ENCODE peak calls at places on chromosome 7, in seven cellular contexts. X is GM23248, Y is iPS DF 6.9, V is SJSA1, I is heart left ventricle, K is breast epithelium, A is spleen. R is an unnamed sample. For H3K4me1, the result is how much of the 10 kb centered on the place peaks cover.

GRCh38 chr7:38068461-38068860 is 109.6 kb upstream of the STARD3NL start:
- DNase-seq in A (no peak), K (no peak), Y (no peak), V (no peak), X (no peak), I (no peak), R (no peak)

GRCh38 chr7:86889501-86889900 is 170.0 kb downstream of the ELAPOR2 start:
- DNase-seq in X (no peak), I (no peak), K (no peak), Y (no peak), V (no peak), A (no peak), R (no peak)

GRCh38 chr7:100629117-100629711 is 12.1 kb downstream of the TFR2 start:
- DNase-seq in X (peak), I (no peak), Y (no peak), K (no peak), V (no peak), A (no peak), R (no peak)

GRCh38 chr7:105131033-105131656 is 117.1 kb downstream of the KMT2E start:
- DNase-seq in Y (no peak), V (no peak), I (no peak), A (no peak), K (no peak), X (peak), R (no peak)

GRCh38 chr7:30679664-30680063 is 2.6 kb downstream of the CRHR2 start:
- DNase-seq in V (no peak), X (no peak), A (no peak), I (no peak), Y (no peak), K (no peak), R (no peak)

GRCh38 chr7:105890290-105890997 is 14.0 kb upstream of the ATXN7L1 start:
- DNase-seq in A (peak), I (no peak), V (no peak), X (no peak), K (no peak), Y (no peak), R (no peak)

GRCh38 chr7:86149266-86149665 is 494.4 kb upstream of the GRM3 start:
- DNase-seq in Y (no peak), X (no peak), V (no peak), A (no peak), I (no peak), K (no peak), R (no peak)

GRCh38 chr7:101664390-101664789 is 35.3 kb upstream of the MYL10 start:
- DNase-seq in A (no peak), X (no peak), I (no peak), Y (no peak), K (no peak), V (no peak), R (no peak)

GRCh38 chr7:140231779-140232491 is 55.2 kb upstream of the KDM7A start:
- DNase-seq in I (no peak), K (no peak), Y (no peak), X (no peak), A (no peak), V (no peak), R (no peak)

GRCh38 chr7:134547738-134548054 is 1.2 kb upstream of the AKR1B15 start:
- DNase-seq in V (peak), K (peak), A (no peak), Y (peak), X (peak), I (peak), R (peak)

GRCh38 chr7:129906700-129907099 is 46.1 kb downstream of the UBE2H start:
- DNase-seq in Y (no peak), V (no peak), A (no peak), I (no peak), X (peak), K (no peak), R (no peak)

GRCh38 chr7:5183899-5184298 is 6.1 kb upstream of the WIPI2 start:
- DNase-seq in I (no peak), V (no peak), A (peak), K (no peak), Y (no peak), X (no peak), R (no peak)

GRCh38 chr7:50069613-50070012 is 23.4 kb downstream of the ZPBP start:
- DNase-seq in Y (peak), X (peak), V (no peak), A (peak), K (no peak), I (no peak), R (no peak)

GRCh38 chr7:100863406-100863950 is 3.7 kb upstream of the TRIP6 start:
- DNase-seq in V (no peak), A (no peak), Y (no peak), K (no peak), I (no peak), X (no peak), R (no peak)

GRCh38 chr7:155003215-155003999 is 483 bp upstream of the PAXIP1 start:
- DNase-seq in X (peak), V (peak), I (peak), A (peak), K (peak), Y (no peak), R (peak)

GRCh38 chr7:46559194-46559576 is 638.1 kb upstream of the IGFBP3 start:
- DNase-seq in V (no peak), I (no peak), A (no peak), K (no peak), X (peak), Y (no peak), R (no peak)

GRCh38 chr7:53101026-53101425 is 65.6 kb downstream of the POM121L12 start:
- DNase-seq in A (no peak), X (no peak), V (no peak), K (no peak), Y (no peak), I (no peak), R (no peak)

GRCh38 chr7:2882111-2882510 is 38.0 kb upstream of the GNA12 start:
- DNase-seq in K (no peak), V (no peak), X (no peak), A (no peak), Y (no peak), I (no peak), R (no peak)

GRCh38 chr7:158814637-158815036 is 14.7 kb downstream of the ESYT2 start:
- DNase-seq in I (no peak), K (no peak), V (no peak), A (no peak), X (no peak), Y (no peak), R (no peak)

GRCh38 chr7:149859369-149859768 is 14.4 kb upstream of the ATP6V0E2 start:
- DNase-seq in X (no peak), Y (no peak), K (no peak), A (no peak), V (no peak), I (no peak), R (no peak)

GRCh38 chr7:32472015-32472414 is 18.2 kb downstream of the LSM5 start:
- DNase-seq in I (no peak), X (no peak), A (no peak), Y (no peak), K (no peak), V (no peak), R (no peak)

GRCh38 chr7:79217468-79217867 is 236.0 kb downstream of the MAGI2 start:
- DNase-seq in Y (no peak), K (no peak), A (no peak), V (no peak), X (peak), I (no peak), R (no peak)

GRCh38 chr7:22173884-22174573 is 182.9 kb downstream of the RAPGEF5 start:
- DNase-seq in X (no peak), A (no peak), I (no peak), K (no peak), Y (no peak), V (no peak), R (no peak)

GRCh38 chr7:101952355-101953247 is 135.2 kb downstream of the CUX1 start:
- DNase-seq in A (no peak), V (peak), Y (no peak), K (no peak), I (no peak), X (peak), R (no peak)

GRCh38 chr7:27917774-27918314 is 177.9 kb downstream of the TAX1BP1 start:
- DNase-seq in A (no peak), X (peak), I (no peak), Y (no peak), K (no peak), V (peak), R (no peak)

GRCh38 chr7:158573310-158573709 is 14.3 kb downstream of the PTPRN2 start:
- DNase-seq in I (no peak), K (no peak), A (peak), V (no peak), Y (no peak), X (no peak), R (no peak)

GRCh38 chr7:78642751-78643150 is 810.7 kb downstream of the MAGI2 start:
- DNase-seq in Y (no peak), V (no peak), X (no peak), K (no peak), I (no peak), A (no peak), R (no peak)

GRCh38 chr7:23261843-23262452 is 15.4 kb downstream of the GPNMB start:
- DNase-seq in X (peak), K (no peak), I (peak), Y (no peak), A (peak), V (peak), R (peak)

GRCh38 chr7:151740180-151740845 is 136.6 kb downstream of the PRKAG2 start:
- DNase-seq in Y (no peak), V (no peak), X (no peak), I (no peak), A (no peak), K (no peak), R (no peak)

GRCh38 chr7:114273218-114273617 is 141.4 kb upstream of the FOXP2 start:
- DNase-seq in A (no peak), V (no peak), K (no peak), X (no peak), I (no peak), Y (no peak), R (no peak)

GRCh38 chr7:98509836-98510235 is 107.2 kb upstream of the NPTX2 start:
- DNase-seq in Y (no peak), X (no peak), K (no peak), A (no peak), V (no peak), I (no peak), R (no peak)

GRCh38 chr7:157194948-157195347 is 56.2 kb downstream of the UBE3C start:
- DNase-seq in A (no peak), X (no peak), Y (no peak), I (no peak), K (no peak), V (no peak), R (no peak)

GRCh38 chr7:47512481-47513176 is 69.3 kb downstream of the TNS3 start:
- DNase-seq in A (no peak), K (no peak), I (no peak), Y (no peak), X (no peak), V (no peak), R (no peak)

GRCh38 chr7:158613481-158613880 is 25.9 kb upstream of the PTPRN2 start:
- DNase-seq in I (no peak), V (no peak), A (no peak), K (no peak), X (peak), Y (no peak), R (no peak)

GRCh38 chr7:4189151-4189570 is 492.9 kb upstream of the FOXK1 start:
- DNase-seq in V (no peak), I (peak), A (no peak), Y (no peak), K (peak), X (no peak), R (peak)

DNA sequence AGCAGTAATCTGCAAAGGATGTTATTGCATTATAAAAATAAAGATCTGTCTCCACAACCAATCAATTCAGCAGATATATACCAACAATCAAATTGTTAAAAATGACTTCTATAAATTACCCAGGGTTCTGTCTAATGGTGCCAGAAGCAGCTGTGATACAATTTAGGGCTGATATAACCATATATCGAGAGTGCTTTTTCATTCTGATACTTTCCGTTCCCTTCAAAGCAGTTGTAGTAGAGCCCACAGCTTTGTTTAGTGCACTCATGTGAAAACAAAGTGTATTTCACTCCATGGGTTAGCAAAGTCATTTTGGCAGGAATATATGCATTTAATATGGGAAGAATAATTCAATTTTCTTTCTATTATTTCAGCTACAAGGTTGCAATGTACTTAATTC is 83.1 kb upstream of the CHCHD3 start:
- DNase-seq in X (no peak), Y (no peak), A (no peak), V (no peak), I (no peak), K (no peak), R (no peak)
- H3K4me1 ChIP-seq in X (under half), Y (under half), A (under half), V (under half), I (under half), K (under half), R (under half)

GRCh38 chr7:7918736-7919448 is 49.7 kb upstream of the GLCCI1 start:
- DNase-seq in K (no peak), V (no peak), Y (no peak), A (no peak), X (no peak), I (no peak), R (no peak)
- H3K4me1 ChIP-seq in K (under half), V (under half), Y (under half), A (under half), X (under half), I (under half), R (under half)

GRCh38 chr7:148709019-148709418 is 10.3 kb downstream of the CUL1 start:
- DNase-seq in I (no peak), V (no peak), A (no peak), X (no peak), K (no peak), Y (no peak), R (no peak)

GRCh38 chr7:148704189-148704588 is 5.5 kb downstream of the CUL1 start:
- DNase-seq in Y (no peak), V (no peak), I (no peak), K (no peak), X (no peak), A (no peak), R (no peak)

GRCh38 chr7:148704966-148705365 is 6.3 kb downstream of the CUL1 start:
- DNase-seq in X (no peak), V (no peak), Y (no peak), I (no peak), K (no peak), A (no peak), R (no peak)

GRCh38 chr7:148708026-148708685 is 9.5 kb downstream of the CUL1 start:
- DNase-seq in X (no peak), V (no peak), K (no peak), Y (no peak), I (no peak), A (no peak), R (no peak)

DNA sequence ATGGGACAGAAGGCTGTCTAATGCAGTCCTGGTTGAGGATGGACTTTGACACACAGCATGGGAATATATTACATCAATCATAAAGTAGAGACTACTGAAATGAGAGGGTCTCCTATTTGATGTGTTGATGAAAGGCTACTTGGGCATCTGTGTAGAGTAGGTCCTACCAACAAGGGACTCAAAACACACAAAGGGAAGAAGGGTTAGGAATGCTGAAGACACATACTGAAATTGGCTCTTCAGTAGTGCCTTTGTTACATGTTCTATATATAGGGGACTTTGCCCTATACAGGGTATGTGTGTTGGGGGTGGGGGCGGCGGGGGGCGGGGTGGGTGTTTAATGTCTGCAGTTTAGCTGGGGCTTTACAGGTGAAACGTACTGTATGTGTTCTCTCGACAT is 7.7 kb downstream of the CUL1 start:
- DNase-seq in K (no peak), I (no peak), Y (no peak), A (no peak), V (no peak), X (no peak), R (no peak)
- H3K4me1 ChIP-seq in K (under half), I (half or more), Y (under half), A (under half), V (under half), X (under half), R (under half)

DNA sequence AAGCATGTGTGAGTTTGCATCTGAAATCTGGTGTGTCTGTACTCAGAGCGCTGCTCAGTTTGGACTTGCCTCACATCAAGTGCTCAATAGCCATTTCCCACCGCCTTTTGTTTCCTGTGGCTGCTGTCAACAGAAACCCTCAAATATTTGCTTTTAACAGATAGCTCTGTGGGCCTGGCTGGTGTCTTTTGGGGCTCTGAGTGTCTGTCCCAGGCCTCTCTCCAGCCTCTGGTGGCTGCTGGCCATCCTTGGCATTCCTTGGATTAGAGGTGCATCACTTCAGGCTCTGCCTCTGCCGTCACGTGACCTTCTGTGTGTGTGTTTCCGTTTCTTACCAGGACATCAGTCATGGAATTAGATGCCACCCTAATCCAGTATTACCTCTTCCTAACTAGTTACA is 9.3 kb downstream of the YKT6 start:
- DNase-seq in I (no peak), V (no peak), A (no peak), K (no peak), Y (no peak), X (no peak), R (no peak)
- H3K4me1 ChIP-seq in I (under half), V (under half), A (under half), K (under half), Y (under half), X (under half), R (under half)

GRCh38 chr7:18900236-18900635 is 217.2 kb downstream of the TWIST1 start:
- DNase-seq in A (no peak), I (no peak), X (no peak), V (no peak), K (no peak), Y (no peak), R (no peak)
- H3K4me1 ChIP-seq in A (under half), I (under half), X (under half), V (under half), K (under half), Y (under half), R (under half)

DNA sequence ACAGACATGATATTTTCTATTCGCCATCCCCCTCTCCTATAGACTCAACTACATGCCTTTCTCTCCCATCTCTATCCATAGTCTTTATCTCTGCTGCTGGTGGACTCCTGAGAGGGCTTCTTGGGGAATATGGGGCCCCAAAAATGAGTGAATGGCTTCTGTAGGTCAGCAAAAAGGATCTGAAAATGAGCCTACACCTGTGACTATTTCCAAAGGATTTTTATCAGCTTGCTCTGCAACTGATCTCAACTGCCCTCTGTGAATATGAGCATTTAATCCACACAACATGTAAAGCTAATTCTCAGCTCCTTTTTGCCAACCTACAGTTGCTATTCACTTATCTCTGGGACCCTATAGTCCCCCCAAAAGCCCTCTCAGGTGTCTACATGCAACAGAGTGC is 36.2 kb downstream of the PRSS2 start:
- DNase-seq in A (no peak), X (no peak), I (no peak), V (no peak), Y (no peak), K (no peak), R (no peak)
- H3K4me1 ChIP-seq in A (under half), X (under half), I (under half), V (under half), Y (under half), K (under half), R (under half)

DNA sequence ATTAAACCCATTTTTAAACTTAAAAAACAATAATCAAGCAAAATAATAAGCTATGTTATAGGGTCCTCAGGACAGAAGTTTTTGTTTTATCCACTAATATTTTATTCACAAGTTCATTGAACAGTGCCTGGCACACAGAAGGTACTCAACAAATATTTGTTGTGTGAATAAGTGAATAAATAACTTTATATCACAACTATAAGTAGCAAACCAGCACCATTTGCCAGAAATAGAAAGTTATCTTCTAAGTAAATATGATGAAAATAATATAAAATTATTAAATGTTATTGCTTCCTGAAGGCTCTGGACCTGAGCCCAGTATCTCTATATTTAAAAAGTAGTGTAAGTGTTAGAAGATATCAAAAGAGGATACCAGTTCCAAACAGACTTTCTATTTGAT is 29.1 kb upstream of the SEPTIN7 start:
- DNase-seq in Y (no peak), K (no peak), A (no peak), I (no peak), X (no peak), V (no peak), R (no peak)
- H3K4me1 ChIP-seq in Y (under half), K (under half), A (under half), I (under half), X (under half), V (under half), R (under half)

GRCh38 chr7:74476546-74477095 is 22.9 kb downstream of the GTF2IRD1 start:
- DNase-seq in V (no peak), I (no peak), X (no peak), K (no peak), A (no peak), Y (no peak), R (no peak)
- H3K4me1 ChIP-seq in V (under half), I (under half), X (under half), K (under half), A (under half), Y (under half), R (under half)